ENCODE peak calls at places on chromosomes 4 and X, in six cellular contexts. G is cardiac muscle cell, F is progenitor cell of endocrine pancreas, B is colonic mucosa, R is breast epithelium, J is HFFc6. D is an unnamed sample.

GRCh38 chrX:44785652-44786051 is 58.2 kb upstream of the DUSP21 start:
- DNase-seq in G (peak), F (no peak), B (no peak), R (no peak), J (peak), D (no peak)

GRCh38 chrX:10741003-10741402 is 120.6 kb upstream of the MID1 start:
- DNase-seq in G (no peak), F (no peak), B (no peak), R (no peak), J (no peak), D (no peak)

GRCh38 chrX:38175140-38175539 is 45.5 kb downstream of the SRPX start:
- DNase-seq in G (no peak), F (peak), B (peak), R (no peak), J (peak), D (peak)

GRCh38 chr4:73707918-73708577 is 32.3 kb upstream of the CXCL8 start:
- DNase-seq in G (peak), F (no peak), B (peak), R (no peak), J (peak), D (no peak)

GRCh38 chr4:154506253-154506652 is 14.7 kb upstream of the DCHS2 start:
- DNase-seq in G (peak), F (no peak), B (no peak), R (no peak), J (peak), D (no peak)

GRCh38 chr4:148574502-148574901 is 132.3 kb upstream of the NR3C2 start:
- DNase-seq in G (no peak), F (no peak), B (no peak), R (no peak), J (peak), D (no peak)

GRCh38 chr4:1859389-1859753 is 3.4 kb upstream of the LETM1 start:
- DNase-seq in G (no peak), F (no peak), B (no peak), R (no peak), J (no peak), D (no peak)

GRCh38 chr4:4791299-4791798 is 68.1 kb upstream of the MSX1 start:
- DNase-seq in G (no peak), F (no peak), B (no peak), R (no peak), J (no peak), D (no peak)

GRCh38 chr4:98506462-98507132 is 151.8 kb downstream of the TSPAN5 start:
- DNase-seq in G (no peak), F (no peak), B (no peak), R (no peak), J (no peak), D (no peak)

GRCh38 chr4:172892300-172892699 is 276.3 kb upstream of the GALNT7 start:
- DNase-seq in G (no peak), F (no peak), B (peak), R (no peak), J (no peak), D (no peak)
- TF ChIP-seq CTCF in G (peak), F (peak), B (peak), R (no peak), J (peak), D (peak)

GRCh38 chr4:142671516-142671915 is 174.6 kb downstream of the INPP4B start:
- DNase-seq in G (peak), F (no peak), B (no peak), R (no peak), J (no peak), D (no peak)
- TF ChIP-seq CTCF in G (peak), F (no peak), B (no peak), R (no peak), J (peak), D (no peak)

DNA sequence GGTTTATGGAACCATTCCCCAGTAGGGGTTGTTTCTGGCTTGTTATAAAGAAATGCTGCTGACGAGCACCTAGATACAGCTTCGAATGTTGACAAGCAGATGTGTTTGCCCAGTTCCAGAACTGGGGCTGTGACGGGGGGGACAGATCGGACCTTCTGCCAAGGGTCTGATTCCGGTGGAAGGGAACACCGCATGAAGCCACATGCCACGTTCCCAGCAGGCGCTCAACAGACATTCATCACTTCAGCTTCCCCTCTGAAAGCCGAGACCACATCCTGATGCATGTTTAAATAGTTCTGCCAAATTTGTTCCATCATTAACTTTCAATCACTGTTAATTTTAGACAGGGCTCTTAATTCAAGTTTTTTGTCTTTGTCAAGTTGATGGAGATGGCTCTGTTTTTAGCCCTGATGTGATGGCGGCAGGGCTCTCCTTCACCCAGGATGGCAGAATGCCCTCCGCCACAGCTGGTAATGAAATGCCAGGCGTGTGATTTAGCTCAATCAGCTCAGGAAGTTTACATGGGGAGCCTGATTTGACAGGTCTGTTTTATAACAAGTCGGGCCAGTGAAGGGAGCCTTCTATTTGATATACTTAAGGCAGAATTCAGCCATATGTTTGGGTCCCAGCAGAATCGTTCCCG is 57.4 kb downstream of the PSAPL1 start:
- DNase-seq in G (no peak), F (no peak), B (no peak), R (no peak), J (no peak), D (no peak)
- TF ChIP-seq CTCF in G (no peak), F (no peak), B (no peak), R (no peak), J (no peak), D (no peak)

GRCh38 chrX:88613338-88613737 is 133.7 kb upstream of the CPXCR1 start:
- DNase-seq in G (peak), F (no peak), B (no peak), R (no peak), J (no peak), D (no peak)
- TF ChIP-seq CTCF in G (peak), F (peak), B (no peak), R (no peak), J (peak), D (peak)

GRCh38 chr4:106818764-106819163 is 217.3 kb downstream of the DKK2 start:
- DNase-seq in G (peak), F (no peak), B (no peak), R (no peak), J (no peak), D (no peak)
- TF ChIP-seq CTCF in G (peak), F (no peak), B (no peak), R (no peak), J (peak), D (no peak)

DNA sequence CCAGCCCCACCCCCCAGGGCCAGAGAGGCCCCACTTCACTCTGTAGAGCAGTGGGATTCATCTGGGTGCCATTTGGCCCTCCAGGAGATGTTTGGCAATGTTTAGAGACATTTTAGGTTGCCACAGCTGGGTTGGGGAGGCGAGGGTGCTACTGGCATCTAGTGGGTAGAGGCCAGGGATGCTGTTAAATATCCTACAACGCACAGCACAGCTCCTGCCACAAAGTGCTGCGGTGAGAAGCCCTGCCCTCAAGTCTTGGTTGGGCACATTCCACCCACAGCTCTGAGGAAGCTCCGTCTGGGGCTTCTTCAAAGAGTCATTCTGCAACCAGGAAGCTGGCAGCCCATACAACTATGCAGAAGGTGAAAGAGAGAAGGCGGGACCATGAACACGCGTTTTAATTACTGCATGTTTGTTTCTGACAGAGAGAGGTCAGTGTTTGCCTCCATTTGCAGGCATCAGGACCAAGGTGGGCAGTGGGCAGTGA is 48.1 kb upstream of the FAM9C start:
- DNase-seq in G (no peak), F (no peak), B (peak), R (no peak), J (no peak), D (peak)
- TF ChIP-seq CTCF in G (no peak), F (no peak), B (peak), R (no peak), J (no peak), D (no peak)

DNA sequence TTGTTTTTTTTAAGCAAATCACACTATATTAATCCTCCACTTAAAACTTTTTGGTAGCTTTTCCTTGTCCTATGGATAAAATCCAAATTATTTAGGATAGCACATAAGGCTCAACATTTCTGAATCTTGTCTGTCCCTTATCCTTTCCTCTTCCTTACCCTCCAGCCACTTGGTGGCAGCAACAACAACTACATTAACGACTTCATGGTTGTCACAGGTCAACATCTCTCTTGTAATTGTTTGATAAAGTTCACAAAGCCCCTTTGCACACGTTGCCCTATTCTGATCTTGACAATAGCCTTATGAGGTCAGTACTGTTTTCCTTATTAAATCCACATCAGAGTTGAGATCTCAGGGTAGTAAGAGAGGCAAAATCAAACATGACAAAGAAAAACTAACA is 269.0 kb upstream of the PABPC4L start:
- DNase-seq in G (peak), F (no peak), B (peak), R (no peak), J (no peak), D (no peak)
- TF ChIP-seq CTCF in G (no peak), F (peak), B (peak), R (no peak), J (peak), D (peak)